ENCODE peak calls at places on chromosomes 5 and 9, in four cellular contexts. One of them, this sample, is unnamed.

GRCh38 chr9:120109242-120109641 is 470.7 kb downstream of the CDK5RAP2 start:
- DNase-seq in activated CD4-positive, alpha-beta memory T cell treated with anti-CD3 and anti-CD28 coated beads, Interleukin-2, amount 10 ng/mL, durations not matched to agents 7 days and 5 days: no peak
- DNase-seq in HTR-8/SVneo: no peak
- DNase-seq in activated T-cell treated with anti-CD3 and anti-CD28 coated beads for 1 hour: no peak
- DNase-seq in this sample: no peak

GRCh38 chr9:122904466-122904822 is 715 bp downstream of the RC3H2 start:
- DNase-seq in activated T-cell treated with anti-CD3 and anti-CD28 coated beads for 1 hour: peak
- DNase-seq in activated CD4-positive, alpha-beta memory T cell treated with anti-CD3 and anti-CD28 coated beads, Interleukin-2, amount 10 ng/mL, durations not matched to agents 7 days and 5 days: peak
- DNase-seq in HTR-8/SVneo: peak
- DNase-seq in this sample: peak

GRCh38 chr9:131492070-131492469 is 10.6 kb upstream of the POMT1 start:
- DNase-seq in activated T-cell treated with anti-CD3 and anti-CD28 coated beads for 1 hour: no peak
- DNase-seq in activated CD4-positive, alpha-beta memory T cell treated with anti-CD3 and anti-CD28 coated beads, Interleukin-2, amount 10 ng/mL, durations not matched to agents 7 days and 5 days: no peak
- DNase-seq in HTR-8/SVneo: no peak
- DNase-seq in this sample: no peak

GRCh38 chr5:126909856-126910255 is 120.5 kb downstream of the MARCHF3 start:
- DNase-seq in activated T-cell treated with anti-CD3 and anti-CD28 coated beads for 1 hour: no peak
- DNase-seq in HTR-8/SVneo: no peak
- DNase-seq in activated CD4-positive, alpha-beta memory T cell treated with anti-CD3 and anti-CD28 coated beads, Interleukin-2, amount 10 ng/mL, durations not matched to agents 7 days and 5 days: no peak
- DNase-seq in this sample: no peak

GRCh38 chr5:13957032-13957645 is 12.7 kb upstream of the DNAH5 start:
- DNase-seq in activated T-cell treated with anti-CD3 and anti-CD28 coated beads for 1 hour: no peak
- DNase-seq in activated CD4-positive, alpha-beta memory T cell treated with anti-CD3 and anti-CD28 coated beads, Interleukin-2, amount 10 ng/mL, durations not matched to agents 7 days and 5 days: no peak
- DNase-seq in HTR-8/SVneo: peak
- DNase-seq in this sample: peak

GRCh38 chr5:110008131-110008530 is 318.4 kb downstream of the MAN2A1 start:
- DNase-seq in HTR-8/SVneo: no peak
- DNase-seq in activated CD4-positive, alpha-beta memory T cell treated with anti-CD3 and anti-CD28 coated beads, Interleukin-2, amount 10 ng/mL, durations not matched to agents 7 days and 5 days: no peak
- DNase-seq in activated T-cell treated with anti-CD3 and anti-CD28 coated beads for 1 hour: no peak
- DNase-seq in this sample: no peak

GRCh38 chr5:142820447-142820846 is 50.3 kb downstream of the ARHGAP26 start:
- DNase-seq in activated CD4-positive, alpha-beta memory T cell treated with anti-CD3 and anti-CD28 coated beads, Interleukin-2, amount 10 ng/mL, durations not matched to agents 7 days and 5 days: no peak
- DNase-seq in activated T-cell treated with anti-CD3 and anti-CD28 coated beads for 1 hour: no peak
- DNase-seq in HTR-8/SVneo: no peak
- DNase-seq in this sample: no peak

GRCh38 chr5:73104326-73104725 is 16.0 kb upstream of the TMEM171 start:
- DNase-seq in activated CD4-positive, alpha-beta memory T cell treated with anti-CD3 and anti-CD28 coated beads, Interleukin-2, amount 10 ng/mL, durations not matched to agents 7 days and 5 days: no peak
- DNase-seq in activated T-cell treated with anti-CD3 and anti-CD28 coated beads for 1 hour: no peak
- DNase-seq in HTR-8/SVneo: no peak
- DNase-seq in this sample: no peak

GRCh38 chr5:177362871-177363507 is 5.3 kb downstream of the RGS14 start:
- DNase-seq in activated CD4-positive, alpha-beta memory T cell treated with anti-CD3 and anti-CD28 coated beads, Interleukin-2, amount 10 ng/mL, durations not matched to agents 7 days and 5 days: peak
- DNase-seq in HTR-8/SVneo: no peak
- DNase-seq in activated T-cell treated with anti-CD3 and anti-CD28 coated beads for 1 hour: peak
- DNase-seq in this sample: no peak

GRCh38 chr9:121672213-121672612 is 20.8 kb downstream of the DAB2IP start:
- DNase-seq in activated T-cell treated with anti-CD3 and anti-CD28 coated beads for 1 hour: no peak
- DNase-seq in activated CD4-positive, alpha-beta memory T cell treated with anti-CD3 and anti-CD28 coated beads, Interleukin-2, amount 10 ng/mL, durations not matched to agents 7 days and 5 days: no peak
- DNase-seq in HTR-8/SVneo: no peak
- DNase-seq in this sample: no peak

GRCh38 chr5:21646469-21646868 is 1206.7 kb downstream of the CDH12 start:
- DNase-seq in activated CD4-positive, alpha-beta memory T cell treated with anti-CD3 and anti-CD28 coated beads, Interleukin-2, amount 10 ng/mL, durations not matched to agents 7 days and 5 days: no peak
- DNase-seq in HTR-8/SVneo: no peak
- DNase-seq in activated T-cell treated with anti-CD3 and anti-CD28 coated beads for 1 hour: no peak
- DNase-seq in this sample: no peak

GRCh38 chr5:177233206-177233605 is 70.3 kb downstream of the RAB24 start:
- DNase-seq in activated T-cell treated with anti-CD3 and anti-CD28 coated beads for 1 hour: no peak
- DNase-seq in activated CD4-positive, alpha-beta memory T cell treated with anti-CD3 and anti-CD28 coated beads, Interleukin-2, amount 10 ng/mL, durations not matched to agents 7 days and 5 days: no peak
- DNase-seq in HTR-8/SVneo: no peak
- DNase-seq in this sample: no peak

GRCh38 chr5:135398855-135399837 is at the start of gene MACROH2A1:
- DNase-seq in HTR-8/SVneo: peak
- DNase-seq in activated CD4-positive, alpha-beta memory T cell treated with anti-CD3 and anti-CD28 coated beads, Interleukin-2, amount 10 ng/mL, durations not matched to agents 7 days and 5 days: peak
- DNase-seq in activated T-cell treated with anti-CD3 and anti-CD28 coated beads for 1 hour: peak
- DNase-seq in this sample: no peak

GRCh38 chr9:89808076-89808701 is 203.4 kb downstream of the GADD45G start:
- DNase-seq in activated CD4-positive, alpha-beta memory T cell treated with anti-CD3 and anti-CD28 coated beads, Interleukin-2, amount 10 ng/mL, durations not matched to agents 7 days and 5 days: no peak
- DNase-seq in HTR-8/SVneo: no peak
- DNase-seq in activated T-cell treated with anti-CD3 and anti-CD28 coated beads for 1 hour: no peak
- DNase-seq in this sample: no peak

GRCh38 chr5:121273818-121274433 is 577.8 kb upstream of the FTMT start:
- DNase-seq in activated T-cell treated with anti-CD3 and anti-CD28 coated beads for 1 hour: no peak
- DNase-seq in activated CD4-positive, alpha-beta memory T cell treated with anti-CD3 and anti-CD28 coated beads, Interleukin-2, amount 10 ng/mL, durations not matched to agents 7 days and 5 days: no peak
- DNase-seq in HTR-8/SVneo: peak
- DNase-seq in this sample: peak

GRCh38 chr9:108756746-108757490 is 98.9 kb downstream of the ACTL7B start:
- DNase-seq in HTR-8/SVneo: no peak
- DNase-seq in activated CD4-positive, alpha-beta memory T cell treated with anti-CD3 and anti-CD28 coated beads, Interleukin-2, amount 10 ng/mL, durations not matched to agents 7 days and 5 days: no peak
- DNase-seq in activated T-cell treated with anti-CD3 and anti-CD28 coated beads for 1 hour: no peak
- DNase-seq in this sample: no peak